ENCODE peak calls at places on chromosomes 13 and 19, in four cellular contexts. One of them, this sample, is unnamed. For H3K27me3, the result is how much of the 10 kb centered on the place peaks cover.

GRCh38 chr19:19303411-19303810 is 16.9 kb downstream of the SUGP1 start:
- DNase-seq in neuronal stem cell: no peak
- DNase-seq in H9: no peak
- DNase-seq in H1: no peak
- DNase-seq in this sample: no peak

GRCh38 chr19:44344255-44344654 is 12.2 kb downstream of the ZNF112 start:
- DNase-seq in neuronal stem cell: no peak
- DNase-seq in H9: no peak
- DNase-seq in H1: no peak
- DNase-seq in this sample: no peak

GRCh38 chr13:75908137-75908536 is 272.0 kb downstream of the LMO7 start:
- DNase-seq in neuronal stem cell: no peak
- DNase-seq in H9: no peak
- DNase-seq in H1: no peak
- DNase-seq in this sample: no peak

GRCh38 chr19:7705387-7706187 is 3.7 kb upstream of the FCER2 start:
- DNase-seq in neuronal stem cell: no peak
- DNase-seq in H9: no peak
- DNase-seq in H1: no peak
- DNase-seq in this sample: peak

GRCh38 chr13:39106216-39106995 is 68.2 kb downstream of the NHLRC3 start:
- DNase-seq in neuronal stem cell: no peak
- DNase-seq in H9: no peak
- DNase-seq in H1: no peak
- DNase-seq in this sample: no peak

GRCh38 chr19:45901432-45901903 is 945 bp downstream of the MYPOP start:
- DNase-seq in neuronal stem cell: no peak
- DNase-seq in H9: peak
- DNase-seq in H1: no peak
- DNase-seq in this sample: peak

GRCh38 chr13:113666324-113666660 is 727 bp upstream of the GRK1 start:
- DNase-seq in neuronal stem cell: no peak
- DNase-seq in H9: no peak
- DNase-seq in H1: no peak
- DNase-seq in this sample: no peak

GRCh38 chr19:19004144-19004543 is 29.2 kb downstream of the SUGP2 start:
- DNase-seq in neuronal stem cell: no peak
- DNase-seq in H9: no peak
- DNase-seq in H1: no peak
- DNase-seq in this sample: no peak

GRCh38 chr13:32316030-32316344 is 679 bp downstream of the BRCA2 start:
- DNase-seq in neuronal stem cell: no peak
- DNase-seq in H9: no peak
- DNase-seq in H1: no peak
- DNase-seq in this sample: no peak

GRCh38 chr13:38361551-38362262 is 12.1 kb downstream of the UFM1 start:
- DNase-seq in neuronal stem cell: no peak
- DNase-seq in H9: no peak
- DNase-seq in H1: no peak
- DNase-seq in this sample: no peak

GRCh38 chr13:108597943-108598342 is 31.5 kb upstream of the MYO16 start:
- DNase-seq in neuronal stem cell: no peak
- DNase-seq in H9: no peak
- DNase-seq in H1: no peak
- DNase-seq in this sample: peak

GRCh38 chr13:93244141-93244917 is 17.7 kb downstream of the GPC6 start:
- DNase-seq in neuronal stem cell: no peak
- DNase-seq in H9: no peak
- DNase-seq in H1: no peak
- DNase-seq in this sample: no peak

GRCh38 chr13:87123987-87124784 is 547.0 kb upstream of the SLITRK5 start:
- DNase-seq in neuronal stem cell: peak
- DNase-seq in H9: peak
- DNase-seq in H1: no peak
- DNase-seq in this sample: peak

GRCh38 chr13:113746143-113746525 is 12.9 kb upstream of the TMEM255B start:
- DNase-seq in neuronal stem cell: no peak
- DNase-seq in H9: no peak
- DNase-seq in H1: no peak
- DNase-seq in this sample: no peak

DNA sequence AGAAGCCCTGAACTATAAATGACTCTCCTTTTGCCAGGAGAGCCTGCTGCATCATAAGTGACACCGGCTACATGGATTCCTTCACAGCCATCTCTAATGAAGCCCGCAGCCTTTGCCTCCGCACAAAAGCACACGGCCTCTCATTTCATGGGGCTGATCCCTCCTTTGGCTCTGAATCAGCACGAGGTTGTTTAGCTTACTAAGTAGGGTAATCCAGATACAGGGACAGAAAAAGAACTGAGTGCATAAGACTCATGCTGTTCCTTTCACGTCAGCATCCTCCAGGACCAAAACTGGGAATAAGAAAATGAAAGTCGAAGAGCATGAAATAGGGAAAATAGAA is 136.3 kb downstream of the DCT start:
- DNase-seq in neuronal stem cell: peak
- DNase-seq in H9: no peak
- DNase-seq in H1: no peak
- DNase-seq in this sample: no peak
- H2BK12ac ChIP-seq in neuronal stem cell: no peak
- H2BK12ac ChIP-seq in H9: no peak
- H2BK12ac ChIP-seq in H1: peak
- H2BK12ac ChIP-seq in this sample: peak

DNA sequence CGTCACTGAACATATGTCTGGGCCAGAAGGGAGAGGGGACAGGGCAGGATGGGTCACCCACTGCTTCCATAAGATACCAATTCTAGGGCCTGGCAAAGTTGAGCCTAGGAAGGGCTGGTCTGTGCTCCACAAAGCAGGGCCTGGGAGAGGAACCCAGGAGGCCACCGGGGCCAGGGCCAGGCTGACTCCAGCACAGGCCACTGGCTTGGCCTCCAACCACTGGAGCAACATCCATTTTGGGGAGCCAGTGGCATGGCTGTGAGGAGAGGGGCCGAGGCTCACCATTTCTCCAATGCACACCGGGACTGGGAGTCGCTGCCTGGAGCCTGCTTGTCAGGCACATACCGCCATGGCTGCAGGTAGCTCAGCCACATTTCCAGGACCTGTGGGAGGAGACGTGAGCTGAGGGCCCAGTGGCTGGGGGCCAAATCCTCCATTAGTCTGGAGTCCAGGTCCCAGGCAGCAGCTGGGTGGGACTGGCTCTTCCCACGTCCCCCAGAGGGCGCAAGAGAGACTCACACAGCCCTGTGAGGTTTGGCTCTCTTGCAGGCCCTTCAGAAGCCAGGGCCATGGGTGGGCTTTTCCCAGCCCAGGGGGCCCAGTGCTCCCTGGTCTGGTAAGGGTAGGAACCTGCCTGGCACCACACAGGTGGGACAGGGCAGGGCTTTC is 27.7 kb downstream of the TUBA3C start:
- DNase-seq in neuronal stem cell: no peak
- DNase-seq in H9: no peak
- DNase-seq in H1: no peak
- DNase-seq in this sample: peak
- H3K27me3 ChIP-seq in neuronal stem cell: under half
- H3K27me3 ChIP-seq in H9: under half
- H3K27me3 ChIP-seq in H1: under half
- H3K27me3 ChIP-seq in this sample: under half

DNA sequence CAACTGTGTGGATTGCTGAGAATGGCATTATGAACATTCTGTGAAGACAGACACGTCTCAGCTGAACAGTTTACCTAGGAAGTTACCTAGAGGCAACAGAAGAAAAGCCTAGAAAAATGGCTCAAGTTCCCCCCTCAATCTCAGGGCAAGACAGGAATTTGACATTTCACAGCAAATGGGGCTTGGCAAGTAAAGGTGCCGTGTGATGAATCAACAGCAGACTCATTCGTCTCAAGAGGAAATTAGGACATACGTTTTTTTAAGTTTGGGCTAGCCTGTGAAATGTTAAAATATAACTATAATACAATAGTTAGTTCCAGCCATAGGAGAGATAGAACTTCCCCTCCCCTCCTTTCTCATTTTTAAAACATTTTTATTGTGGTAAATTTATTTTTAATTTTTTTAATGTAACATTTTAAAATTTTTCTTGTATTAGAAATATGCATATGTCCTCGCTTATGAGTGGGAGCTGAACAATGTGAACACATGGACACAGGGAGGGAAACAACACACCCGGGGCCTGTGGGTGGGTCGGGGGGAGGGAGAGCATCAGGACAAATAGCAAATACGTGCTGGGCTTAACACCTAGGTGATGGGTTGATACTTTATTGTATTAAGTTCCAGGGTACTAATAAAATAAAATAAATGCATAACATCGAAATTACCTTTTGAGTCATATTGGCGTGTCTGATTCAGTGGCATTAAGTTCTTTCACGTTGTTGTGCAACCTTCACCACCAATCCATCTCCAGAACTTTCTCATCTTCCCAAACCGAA is 116.0 kb downstream of the COL4A2 start:
- DNase-seq in neuronal stem cell: no peak
- DNase-seq in H9: no peak
- DNase-seq in H1: no peak
- DNase-seq in this sample: peak
- H2BK12ac ChIP-seq in neuronal stem cell: no peak
- H2BK12ac ChIP-seq in H9: no peak
- H2BK12ac ChIP-seq in H1: no peak
- H2BK12ac ChIP-seq in this sample: no peak

DNA sequence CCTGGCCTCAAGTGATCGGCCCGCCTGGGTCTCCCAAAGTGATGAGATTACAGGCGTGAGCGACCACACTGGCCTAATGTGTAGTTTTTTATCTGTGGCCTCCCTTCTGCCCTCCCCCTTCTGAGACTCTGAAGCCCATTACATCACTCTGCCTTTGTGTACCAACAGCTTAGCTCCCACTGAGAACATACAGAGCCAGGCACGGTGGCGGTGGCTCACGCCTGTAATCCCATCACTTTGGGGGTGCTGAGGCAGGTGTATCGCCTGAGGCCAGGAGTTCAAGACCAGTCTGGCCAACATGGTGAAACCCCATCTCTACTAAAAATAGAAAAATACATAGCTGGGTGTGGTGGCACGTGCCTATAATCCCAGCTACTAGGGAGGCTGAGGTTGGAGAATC is 12.6 kb downstream of the NCR1 start:
- DNase-seq in neuronal stem cell: no peak
- DNase-seq in H9: no peak
- DNase-seq in H1: no peak
- DNase-seq in this sample: no peak
- H3K27me3 ChIP-seq in neuronal stem cell: under half
- H3K27me3 ChIP-seq in H9: under half
- H3K27me3 ChIP-seq in H1: under half
- H3K27me3 ChIP-seq in this sample: under half

DNA sequence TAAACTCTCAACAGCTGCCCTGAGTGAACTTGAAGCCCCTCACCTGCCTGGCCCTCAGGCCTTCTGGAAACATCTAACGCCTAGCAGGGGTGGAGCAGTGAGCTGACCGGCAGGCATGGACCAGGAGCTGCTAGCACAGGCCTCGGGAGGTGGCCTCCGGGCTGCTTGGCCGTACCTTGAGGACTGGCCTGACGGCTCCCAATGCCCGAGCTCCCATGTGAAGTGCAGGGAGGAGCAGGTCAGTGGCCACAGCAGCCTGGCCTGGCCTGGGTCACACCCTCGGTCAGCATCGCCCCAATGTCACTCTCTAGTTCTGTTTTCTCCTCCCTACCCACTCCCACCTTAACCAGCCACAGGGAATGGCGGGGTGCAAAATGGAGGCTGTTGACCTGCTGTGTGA is 19.0 kb downstream of the TSHZ3 start:
- DNase-seq in neuronal stem cell: no peak
- DNase-seq in H9: no peak
- DNase-seq in H1: no peak
- DNase-seq in this sample: no peak
- H2BK12ac ChIP-seq in neuronal stem cell: no peak
- H2BK12ac ChIP-seq in H9: no peak
- H2BK12ac ChIP-seq in H1: no peak
- H2BK12ac ChIP-seq in this sample: no peak

GRCh38 chr19:2210206-2210605 is 25.9 kb downstream of the PLEKHJ1 start:
- DNase-seq in neuronal stem cell: no peak
- DNase-seq in H9: no peak
- DNase-seq in H1: no peak
- DNase-seq in this sample: peak
- H3K27me3 ChIP-seq in neuronal stem cell: under half
- H3K27me3 ChIP-seq in H9: under half
- H3K27me3 ChIP-seq in H1: under half
- H3K27me3 ChIP-seq in this sample: under half

DNA sequence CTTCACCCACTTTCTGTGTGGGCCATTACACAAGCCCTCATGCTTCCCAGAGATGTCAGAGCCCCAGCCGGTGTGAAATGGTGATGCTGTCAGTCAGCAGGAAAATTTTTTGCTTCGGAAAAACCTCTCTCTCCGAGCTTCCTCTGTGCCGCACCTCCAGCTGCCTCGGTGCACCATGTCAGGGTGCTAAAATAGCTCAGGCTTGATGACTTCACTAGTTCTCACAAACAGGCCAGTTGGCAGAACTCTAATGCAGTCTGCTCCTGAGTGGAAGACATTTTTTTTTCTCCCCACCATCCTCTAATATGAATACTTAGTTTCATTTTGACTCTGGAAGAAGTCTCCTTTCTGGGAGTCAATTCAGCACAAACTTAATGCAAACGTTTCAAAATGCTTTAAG is 71.3 kb downstream of the KLF12 start:
- DNase-seq in neuronal stem cell: no peak
- DNase-seq in H9: no peak
- DNase-seq in H1: no peak
- DNase-seq in this sample: no peak
- H2BK12ac ChIP-seq in neuronal stem cell: no peak
- H2BK12ac ChIP-seq in H9: no peak
- H2BK12ac ChIP-seq in H1: no peak
- H2BK12ac ChIP-seq in this sample: no peak

GRCh38 chr19:42154471-42155323 is 22.5 kb upstream of the POU2F2 start:
- DNase-seq in neuronal stem cell: no peak
- DNase-seq in H9: no peak
- DNase-seq in H1: no peak
- DNase-seq in this sample: no peak

GRCh38 chr19:42152285-42152684 is 20.0 kb upstream of the POU2F2 start:
- DNase-seq in neuronal stem cell: no peak
- DNase-seq in H9: no peak
- DNase-seq in H1: no peak
- DNase-seq in this sample: no peak

GRCh38 chr19:42153606-42154405 is 21.6 kb upstream of the POU2F2 start:
- DNase-seq in neuronal stem cell: no peak
- DNase-seq in H9: no peak
- DNase-seq in H1: no peak
- DNase-seq in this sample: no peak

GRCh38 chr19:42151735-42152134 is 19.5 kb upstream of the POU2F2 start:
- DNase-seq in neuronal stem cell: no peak
- DNase-seq in H9: no peak
- DNase-seq in H1: no peak
- DNase-seq in this sample: no peak

GRCh38 chr19:42152876-42153275 is 20.6 kb upstream of the POU2F2 start:
- DNase-seq in neuronal stem cell: no peak
- DNase-seq in H9: no peak
- DNase-seq in H1: no peak
- DNase-seq in this sample: no peak
- H3K27me3 ChIP-seq in neuronal stem cell: under half
- H3K27me3 ChIP-seq in H9: under half
- H3K27me3 ChIP-seq in H1: under half
- H3K27me3 ChIP-seq in this sample: under half

GRCh38 chr13:106373304-106373988 is 162.0 kb downstream of the EFNB2 start:
- DNase-seq in neuronal stem cell: no peak
- DNase-seq in H9: no peak
- DNase-seq in H1: no peak
- DNase-seq in this sample: no peak
- H2BK12ac ChIP-seq in neuronal stem cell: no peak
- H2BK12ac ChIP-seq in H9: no peak
- H2BK12ac ChIP-seq in H1: peak
- H2BK12ac ChIP-seq in this sample: peak

This sample was measured in trophoblast cell.